ENCODE peak calls at places on chromosomes 12 and 14, in four cellular contexts. E is COLO829; Y is stimulated activated CD4-positive, alpha-beta T cell treated with anti-CD3 and anti-CD28 coated beads, Interleukin-1b, Interleukin-23, amount 100 ng/mL, for 1 hour; T is naive thymus-derived CD4-positive, alpha-beta T cell. G is an unnamed sample.
A peak's percentile ranks its signal among the peaks of the same experiment; 100 is the strongest.

GRCh38 chr12:26821212-26821701 is 11.7 kb downstream of the ITPR2 start:
- DNase-seq in E (no peak), Y (no peak), T (no peak), G (no peak)

GRCh38 chr14:74019743-74020142 is 594 bp downstream of the BBOF1 start:
- DNase-seq in E (no peak), Y (no peak), T (no peak), G (no peak)

GRCh38 chr14:39988939-39989338 is 556.7 kb upstream of the FBXO33 start:
- DNase-seq in E (no peak), Y (no peak), T (no peak), G (no peak)

GRCh38 chr14:23358553-23359166 is 6.0 kb upstream of the SLC22A17 start:
- DNase-seq in E (no peak), Y (no peak), T (no peak), G (no peak)

GRCh38 chr14:25869854-25870253 is 728.0 kb downstream of the NOVA1 start:
- DNase-seq in E (no peak), Y (no peak), T (no peak), G (no peak)

GRCh38 chr12:104653730-104654328 is 197.1 kb downstream of the CHST11 start:
- DNase-seq in E (no peak), Y (no peak), T (no peak), G (no peak)

GRCh38 chr14:76050797-76051392 is 65.3 kb downstream of the IFT43 start:
- DNase-seq in E (peak; percentile 67), Y (peak; percentile 29), T (peak; percentile 15), G (peak; percentile 30)

GRCh38 chr12:115118177-115118724 is 434.3 kb upstream of the TBX3 start:
- DNase-seq in E (no peak), Y (no peak), T (no peak), G (no peak)

GRCh38 chr12:111598637-111599458 is at the start of gene ATXN2:
- DNase-seq in E (peak; percentile 53), Y (peak; percentile 46), T (no peak), G (peak; percentile 24)

GRCh38 chr12:47504775-47505446 is 200.9 kb downstream of the RPAP3 start:
- DNase-seq in E (no peak), Y (no peak), T (no peak), G (no peak)

GRCh38 chr12:79409562-79409961 is 281.2 kb downstream of the PAWR start:
- DNase-seq in E (no peak), Y (no peak), T (no peak), G (no peak)

GRCh38 chr14:54256156-54256555 is 140.7 kb upstream of the CDKN3 start:
- DNase-seq in E (no peak), Y (no peak), T (no peak), G (no peak)

GRCh38 chr12:111775205-111776193 is 8.8 kb downstream of the ALDH2 start:
- DNase-seq in E (no peak), Y (no peak), T (no peak), G (no peak)

GRCh38 chr12:69589082-69589481 is 3.8 kb downstream of the CCT2 start:
- DNase-seq in E (no peak), Y (no peak), T (no peak), G (no peak)

GRCh38 chr14:21087294-21088091 is 11.0 kb downstream of the ZNF219 start:
- DNase-seq in E (no peak), Y (no peak), T (peak; percentile 94), G (peak; percentile 46)

GRCh38 chr12:13661005-13661887 is 320.2 kb downstream of the GRIN2B start:
- DNase-seq in E (peak; percentile 56), Y (no peak), T (no peak), G (no peak)

GRCh38 chr12:76313289-76313688 is 34.9 kb downstream of the BBS10 start:
- DNase-seq in E (no peak), Y (no peak), T (no peak), G (no peak)

GRCh38 chr12:98595152-98595988 is 1.9 kb downstream of the SLC25A3 start:
- DNase-seq in E (peak; percentile 48), Y (no peak), T (peak; percentile 9), G (no peak)

GRCh38 chr12:1911598-1912575 is 6.6 kb downstream of the CACNA2D4 start:
- DNase-seq in E (no peak), Y (no peak), T (no peak), G (no peak)

GRCh38 chr14:66306101-66306500 is 180.1 kb upstream of the CCDC196 start:
- DNase-seq in E (no peak), Y (no peak), T (no peak), G (no peak)

GRCh38 chr12:22653790-22654189 is 28.8 kb downstream of the ETNK1 start:
- DNase-seq in E (no peak), Y (no peak), T (no peak), G (no peak)

GRCh38 chr14:99862111-99862510 is 68.9 kb downstream of the EML1 start:
- DNase-seq in E (no peak), Y (no peak), T (no peak), G (no peak)

GRCh38 chr12:3604750-3605638 is 114.0 kb downstream of the PRMT8 start:
- DNase-seq in E (no peak), Y (no peak), T (no peak), G (no peak)

GRCh38 chr14:60339571-60339970 is 90.5 kb downstream of the PPM1A start:
- DNase-seq in E (no peak), Y (no peak), T (no peak), G (no peak)

GRCh38 chr12:126772171-126772864 is 1494.7 kb upstream of the TMEM132C start:
- DNase-seq in E (peak; percentile 74), Y (no peak), T (no peak), G (no peak)

GRCh38 chr12:68451261-68452091 is 119.3 kb upstream of the MDM1 start:
- DNase-seq in E (no peak), Y (peak; percentile 2), T (peak; percentile 8), G (peak; percentile 54)

GRCh38 chr14:101175731-101176534 is 272.4 kb upstream of the RTL1 start:
- DNase-seq in E (no peak), Y (no peak), T (no peak), G (no peak)

GRCh38 chr14:51458563-51458955 is 193.2 kb upstream of the FRMD6 start:
- DNase-seq in E (no peak), Y (no peak), T (no peak), G (no peak)

G was measured in natural killer cell.